ENCODE peak calls at places on chromosomes 11 and 22, in nine cellular contexts. G is psoas muscle; S is fibroblast of lung; A is Panc1; T is coronary artery; F is tibial nerve; E is neural progenitor cell; Q is HCT116; X is naive thymus-derived CD4-positive, alpha-beta T cell. P is an unnamed sample.

GRCh38 chr11:64598106-64598796 is 7.2 kb downstream of the SLC22A12 start:
- DNase-seq in G (peak; percentile 42), S (no peak), A (no peak), T (no peak), F (no peak), E (no peak), Q (no peak), X (no peak), P (no peak)

GRCh38 chr11:7444582-7444981 is 40.7 kb upstream of the OLFML1 start:
- DNase-seq in G (no peak), S (no peak), A (no peak), T (no peak), F (no peak), E (peak; percentile 60), Q (no peak), X (no peak), P (no peak)

GRCh38 chr22:30159561-30160353 is 79.5 kb downstream of the HORMAD2 start:
- DNase-seq in G (no peak), S (peak; percentile 82), A (no peak), T (no peak), F (peak; percentile 36), E (no peak), Q (no peak), X (no peak), P (no peak)

GRCh38 chr22:50599816-50600454 is 658 bp upstream of the MAPK8IP2 start:
- DNase-seq in G (no peak), S (peak; percentile 33), A (no peak), T (no peak), F (peak; percentile 33), E (peak; percentile 88), Q (no peak), X (peak; percentile 81), P (no peak)

GRCh38 chr11:33160147-33160546 is 1.1 kb downstream of the CSTF3 start:
- DNase-seq in G (no peak), S (peak; percentile 47), A (no peak), T (no peak), F (no peak), E (peak; percentile 16), Q (no peak), X (no peak), P (no peak)

GRCh38 chr11:59680287-59681154 is 11.7 kb upstream of the PATL1 start:
- DNase-seq in G (peak; percentile 73), S (peak; percentile 69), A (peak; percentile 51), T (no peak), F (peak; percentile 47), E (peak; percentile 86), Q (peak; percentile 77), X (peak; percentile 52), P (no peak)

GRCh38 chr11:12540913-12541587 is 133.2 kb upstream of the TEAD1 start:
- DNase-seq in G (no peak), S (peak; percentile 96), A (no peak), T (no peak), F (peak; percentile 43), E (peak; percentile 26), Q (no peak), X (no peak), P (no peak)

GRCh38 chr11:46618789-46619188 is 1.4 kb downstream of the ATG13 start:
- DNase-seq in G (no peak), S (peak; percentile 4), A (no peak), T (no peak), F (no peak), E (no peak), Q (no peak), X (no peak), P (no peak)

GRCh38 chr11:34915136-34916013 is 804 bp downstream of the APIP start:
- DNase-seq in G (no peak), S (peak; percentile 45), A (no peak), T (no peak), F (no peak), E (no peak), Q (no peak), X (peak; percentile 4), P (peak; percentile 46)

GRCh38 chr22:17117890-17118289 is 3.3 kb downstream of the TMEM121B start:
- DNase-seq in G (no peak), S (no peak), A (no peak), T (no peak), F (peak; percentile 9), E (no peak), Q (no peak), X (peak; percentile 30), P (no peak)

GRCh38 chr11:102849319-102849718 is 5.9 kb upstream of the MMP3 start:
- DNase-seq in G (no peak), S (peak; percentile 59), A (no peak), T (no peak), F (no peak), E (no peak), Q (no peak), X (no peak), P (no peak)

GRCh38 chr11:43998308-43998707 is 49.5 kb upstream of the ACCSL start:
- DNase-seq in G (no peak), S (no peak), A (no peak), T (peak; percentile 11), F (no peak), E (no peak), Q (no peak), X (no peak), P (no peak)

GRCh38 chr11:131118247-131118646 is 202.0 kb upstream of the SNX19 start:
- DNase-seq in G (no peak), S (no peak), A (no peak), T (no peak), F (no peak), E (no peak), Q (no peak), X (no peak), P (no peak)

DNA sequence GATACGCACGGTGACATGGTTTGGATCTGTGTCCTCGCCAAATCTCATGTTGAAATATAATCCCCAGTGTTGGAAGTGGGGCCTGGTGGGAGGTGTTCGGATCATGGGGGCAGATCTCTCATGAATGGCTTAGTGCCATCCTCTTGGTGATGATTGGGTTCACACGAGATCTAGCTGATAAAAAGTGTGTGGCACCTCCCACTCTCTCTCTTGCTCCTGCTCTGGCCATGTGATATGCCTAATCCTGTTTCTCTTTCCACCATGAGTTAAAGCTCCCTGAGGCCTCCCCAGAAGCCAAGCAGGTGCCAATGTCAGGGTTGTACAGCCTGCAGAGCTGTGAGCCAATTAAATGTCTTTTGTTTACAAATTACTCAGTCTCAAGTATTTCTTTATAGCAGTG is 303.1 kb upstream of the PLET1 start:
- DNase-seq in G (no peak), S (no peak), A (no peak), T (no peak), F (no peak), E (no peak), Q (no peak), X (no peak), P (no peak)
- H3K27ac ChIP-seq in G (peak overlapping the region; percentile 24), S (no peak overlapping the region), A (no peak overlapping the region), T (no peak overlapping the region), F (peak overlapping the region; percentile 70), E (no peak overlapping the region), Q (no peak overlapping the region), X (no peak overlapping the region), P (peak overlapping the region; percentile 32)

GRCh38 chr11:77109236-77110019 is 6.8 kb downstream of the OMP start:
- DNase-seq in G (no peak), S (peak; percentile 85), A (no peak), T (no peak), F (peak; percentile 50), E (no peak), Q (no peak), X (no peak), P (no peak)
- H3K27ac ChIP-seq in G (no peak overlapping the region), S (peak overlapping the region; percentile 17), A (no peak overlapping the region), T (peak overlapping the region; percentile 48), F (peak overlapping the region; percentile 64), E (no peak overlapping the region), Q (peak overlapping the region; percentile 8), X (no peak overlapping the region), P (no peak overlapping the region)

GRCh38 chr11:111945198-111945597 is 8.1 kb downstream of the DIXDC1 start:
- DNase-seq in G (no peak), S (no peak), A (no peak), T (no peak), F (no peak), E (no peak), Q (no peak), X (no peak), P (no peak)
- H3K27ac ChIP-seq in G (peak overlapping the region; percentile 0), S (no peak overlapping the region), A (no peak overlapping the region), T (peak overlapping the region; percentile 82), F (peak overlapping the region; percentile 69), E (no peak overlapping the region), Q (no peak overlapping the region), X (no peak overlapping the region), P (peak overlapping the region; percentile 28)

GRCh38 chr22:42908082-42908746 is 51.1 kb upstream of the ARFGAP3 start:
- DNase-seq in G (no peak), S (no peak), A (no peak), T (no peak), F (no peak), E (peak; percentile 27), Q (no peak), X (no peak), P (no peak)
- H3K27ac ChIP-seq in G (peak overlapping the region; percentile 66), S (no peak overlapping the region), A (no peak overlapping the region), T (peak overlapping the region; percentile 88), F (peak overlapping the region; percentile 59), E (no peak overlapping the region), Q (no peak overlapping the region), X (no peak overlapping the region), P (no peak overlapping the region)

DNA sequence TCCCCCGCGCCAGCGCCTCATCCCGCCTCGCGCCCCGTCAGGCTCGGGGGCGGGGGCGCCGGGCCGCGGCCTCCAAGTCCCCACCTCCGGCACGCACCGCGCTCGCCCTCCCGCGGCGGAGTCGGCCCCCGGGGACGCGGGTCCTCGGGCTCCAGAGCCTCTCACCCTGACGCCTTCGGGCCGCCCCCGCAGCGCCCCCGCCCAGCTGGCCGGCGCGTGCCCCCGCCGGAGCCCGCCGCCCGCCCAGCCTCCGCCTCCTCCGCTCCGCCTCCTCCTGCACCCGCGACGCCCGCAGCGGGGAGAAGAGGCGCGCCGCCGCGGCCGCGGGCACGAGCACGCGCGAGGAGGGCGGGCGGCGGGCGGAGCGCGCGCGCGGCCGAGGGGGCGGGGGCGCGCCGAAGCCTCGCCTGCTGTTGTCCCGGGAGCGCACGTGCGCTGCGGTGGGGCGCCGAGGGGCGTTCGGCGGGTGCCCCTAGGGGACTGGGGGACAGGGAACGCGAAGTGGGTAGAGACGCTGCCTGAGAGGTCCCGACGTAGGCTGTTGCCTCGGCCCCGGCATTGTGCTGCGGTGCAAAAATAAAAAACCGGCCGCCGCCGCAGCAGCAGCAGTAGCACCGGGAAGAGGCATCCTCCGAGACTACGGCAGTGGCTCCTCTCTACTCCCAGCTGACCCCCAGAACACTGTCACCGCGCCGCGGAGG is 87.4 kb upstream of the ARHGAP32 start:
- DNase-seq in G (peak; percentile 91), S (peak; percentile 78), A (no peak), T (peak; percentile 84), F (peak; percentile 51), E (peak; percentile 93), Q (peak; percentile 37), X (peak; percentile 90), P (peak; percentile 79)
- H3K27ac ChIP-seq in G (peak overlapping the region; percentile 64), S (no peak overlapping the region), A (peak overlapping the region; percentile 93), T (peak overlapping the region; percentile 79), F (peak overlapping the region; percentile 80), E (no peak overlapping the region), Q (peak overlapping the region; percentile 61), X (peak overlapping the region; percentile 49), P (peak overlapping the region; percentile 72)

GRCh38 chr22:42065408-42066132 is 5.0 kb downstream of the NAGA start:
- DNase-seq in G (no peak), S (no peak), A (no peak), T (no peak), F (no peak), E (no peak), Q (no peak), X (no peak), P (no peak)
- H3K27ac ChIP-seq in G (no peak overlapping the region), S (no peak overlapping the region), A (no peak overlapping the region), T (no peak overlapping the region), F (no peak overlapping the region), E (no peak overlapping the region), Q (no peak overlapping the region), X (no peak overlapping the region), P (no peak overlapping the region)

P was measured in caudate nucleus.